ENCODE peak calls at places on chromosomes 7 and 10, in four cellular contexts. O is IMR-90, M is H9, T is H1. X is an unnamed sample.

GRCh38 chr7:142557971-142558582 is 191.2 kb upstream of the PRSS1 start:
- DNase-seq in O (peak; percentile 72), M (peak; percentile 70), T (peak; percentile 23), X (peak; percentile 87)

GRCh38 chr7:110568932-110569331 is 522.0 kb upstream of the LRRN3 start:
- DNase-seq in O (peak; percentile 32), M (no peak), T (no peak), X (no peak)

GRCh38 chr7:151754142-151754590 is 122.7 kb downstream of the PRKAG2 start:
- DNase-seq in O (peak; percentile 99), M (peak; percentile 96), T (peak; percentile 91), X (peak; percentile 99)

GRCh38 chr7:30727061-30727945 is 24.6 kb upstream of the INMT start:
- DNase-seq in O (peak; percentile 15), M (peak; percentile 43), T (no peak), X (peak; percentile 21)

GRCh38 chr10:43952760-43953159 is 304.1 kb upstream of the ZNF32 start:
- DNase-seq in O (no peak), M (peak; percentile 3), T (no peak), X (no peak)

GRCh38 chr7:75875113-75876080 is 3.4 kb upstream of the RHBDD2 start:
- DNase-seq in O (no peak), M (no peak), T (no peak), X (no peak)

GRCh38 chr7:28152594-28152993 is 28.0 kb downstream of the JAZF1 start:
- DNase-seq in O (no peak), M (no peak), T (no peak), X (no peak)

GRCh38 chr7:105098863-105099515 is 85.0 kb downstream of the KMT2E start:
- DNase-seq in O (peak; percentile 23), M (no peak), T (no peak), X (no peak)

GRCh38 chr10:98536551-98536950 is 89.8 kb upstream of the HPS1 start:
- DNase-seq in O (peak; percentile 3), M (no peak), T (no peak), X (no peak)

GRCh38 chr7:138889566-138889965 is 91.6 kb upstream of the ATP6V0A4 start:
- DNase-seq in O (peak; percentile 52), M (no peak), T (no peak), X (no peak)

GRCh38 chr7:21358640-21359039 is 69.2 kb upstream of the SP4 start:
- DNase-seq in O (no peak), M (no peak), T (no peak), X (no peak)

GRCh38 chr10:111281516-111281915 is 204.7 kb downstream of the ADRA2A start:
- DNase-seq in O (no peak), M (peak; percentile 39), T (no peak), X (peak; percentile 56)

GRCh38 chr7:156019776-156020565 is 207.7 kb upstream of the SHH start:
- DNase-seq in O (no peak), M (no peak), T (no peak), X (no peak)

GRCh38 chr7:50142421-50143113 is 49.5 kb upstream of the ZPBP start:
- DNase-seq in O (peak; percentile 21), M (no peak), T (no peak), X (peak; percentile 18)

GRCh38 chr7:107610353-107610752 is 30.3 kb downstream of the BCAP29 start:
- DNase-seq in O (no peak), M (no peak), T (no peak), X (no peak)

GRCh38 chr7:100583132-100584045 is 2.5 kb downstream of the LRCH4 start:
- DNase-seq in O (peak; percentile 67), M (peak; percentile 58), T (no peak), X (no peak)

GRCh38 chr7:135274495-135275268 is 41.0 kb downstream of the STRA8 start:
- DNase-seq in O (peak; percentile 73), M (peak; percentile 82), T (peak; percentile 71), X (peak; percentile 91)

GRCh38 chr10:132418520-132419416 is 21.8 kb downstream of the PWWP2B start:
- DNase-seq in O (no peak), M (peak; percentile 98), T (no peak), X (peak; percentile 95)

GRCh38 chr7:7344583-7344982 is 162.2 kb downstream of the C1GALT1 start:
- DNase-seq in O (no peak), M (no peak), T (no peak), X (no peak)

GRCh38 chr10:132485391-132485790 is 52.2 kb upstream of the INPP5A start:
- DNase-seq in O (no peak), M (no peak), T (no peak), X (no peak)

GRCh38 chr7:137209151-137209822 is 134.2 kb downstream of the PTN start:
- DNase-seq in O (peak; percentile 25), M (no peak), T (no peak), X (no peak)

GRCh38 chr7:3089493-3089892 is 45.8 kb upstream of the CARD11 start:
- DNase-seq in O (peak; percentile 6), M (peak; percentile 81), T (peak; percentile 46), X (peak; percentile 75)

GRCh38 chr7:155213955-155214327 is 83.7 kb upstream of the INSIG1 start:
- DNase-seq in O (no peak), M (no peak), T (no peak), X (no peak)

GRCh38 chr7:13327669-13328068 is 640.2 kb downstream of the ARL4A start:
- DNase-seq in O (peak; percentile 1), M (no peak), T (no peak), X (no peak)

GRCh38 chr7:77406421-77406820 is 9.7 kb downstream of the GSAP start:
- DNase-seq in O (no peak), M (no peak), T (no peak), X (no peak)

GRCh38 chr10:63210611-63211196 is 77.6 kb downstream of the NRBF2 start:
- DNase-seq in O (peak; percentile 54), M (no peak), T (no peak), X (no peak)

GRCh38 chr7:3073763-3074460 is 30.2 kb upstream of the CARD11 start:
- DNase-seq in O (no peak), M (no peak), T (no peak), X (no peak)

GRCh38 chr7:138608292-138608691 is 92.9 kb downstream of the SVOPL start:
- DNase-seq in O (peak; percentile 44), M (no peak), T (no peak), X (no peak)

GRCh38 chr10:77539147-77539935 is 98.3 kb downstream of the KCNMA1 start:
- DNase-seq in O (no peak), M (no peak), T (no peak), X (no peak)
- H4K8ac ChIP-seq in O (no peak overlapping the region), M (no peak overlapping the region), T (no peak overlapping the region), X (no peak overlapping the region)

GRCh38 chr10:36171546-36171945 is 529.5 kb upstream of the FZD8 start:
- DNase-seq in O (no peak), M (no peak), T (no peak), X (peak; percentile 18)
- H4K5ac ChIP-seq in O (no peak overlapping the region), M (no peak overlapping the region), T (no peak overlapping the region), X (no peak overlapping the region)

GRCh38 chr10:78361031-78361430 is 327.4 kb downstream of the RPS24 start:
- DNase-seq in O (no peak), M (no peak), T (no peak), X (no peak)
- H4K8ac ChIP-seq in O (no peak overlapping the region), M (no peak overlapping the region), T (no peak overlapping the region), X (no peak overlapping the region)

DNA sequence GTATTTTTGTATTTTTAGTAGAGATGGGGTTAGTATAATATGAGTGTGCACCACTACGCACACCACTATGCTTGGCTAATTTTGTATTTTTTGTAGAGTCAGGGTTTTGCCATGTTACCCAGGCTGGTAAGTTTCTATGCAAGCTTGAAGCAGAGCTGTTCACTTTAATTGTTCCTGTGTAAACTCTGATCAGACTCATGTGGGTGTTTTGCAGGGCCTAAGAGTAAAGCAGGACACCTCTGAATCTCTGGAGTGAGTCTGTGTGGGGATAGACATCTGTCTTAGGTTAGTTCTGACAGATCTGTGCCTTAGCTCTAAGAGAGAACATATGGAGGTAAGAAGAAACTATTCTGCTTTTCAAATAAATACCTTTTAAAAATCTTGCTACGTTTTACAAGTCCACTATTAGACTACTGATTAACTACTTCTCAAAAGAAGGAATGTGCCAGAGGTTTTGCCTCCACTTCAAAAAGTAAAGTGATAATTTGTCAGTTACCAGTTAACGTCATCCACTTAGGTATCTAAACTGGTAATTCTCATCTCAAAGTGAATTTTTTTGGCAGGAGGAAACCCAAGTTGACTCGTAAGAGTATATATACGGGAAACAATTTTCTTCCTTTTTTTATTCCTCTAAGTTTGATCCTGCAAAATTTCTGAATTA is 1.1 kb downstream of the COL17A1 start:
- DNase-seq in O (no peak), M (no peak), T (no peak), X (no peak)
- H4K5ac ChIP-seq in O (no peak overlapping the region), M (no peak overlapping the region), T (no peak overlapping the region), X (no peak overlapping the region)

DNA sequence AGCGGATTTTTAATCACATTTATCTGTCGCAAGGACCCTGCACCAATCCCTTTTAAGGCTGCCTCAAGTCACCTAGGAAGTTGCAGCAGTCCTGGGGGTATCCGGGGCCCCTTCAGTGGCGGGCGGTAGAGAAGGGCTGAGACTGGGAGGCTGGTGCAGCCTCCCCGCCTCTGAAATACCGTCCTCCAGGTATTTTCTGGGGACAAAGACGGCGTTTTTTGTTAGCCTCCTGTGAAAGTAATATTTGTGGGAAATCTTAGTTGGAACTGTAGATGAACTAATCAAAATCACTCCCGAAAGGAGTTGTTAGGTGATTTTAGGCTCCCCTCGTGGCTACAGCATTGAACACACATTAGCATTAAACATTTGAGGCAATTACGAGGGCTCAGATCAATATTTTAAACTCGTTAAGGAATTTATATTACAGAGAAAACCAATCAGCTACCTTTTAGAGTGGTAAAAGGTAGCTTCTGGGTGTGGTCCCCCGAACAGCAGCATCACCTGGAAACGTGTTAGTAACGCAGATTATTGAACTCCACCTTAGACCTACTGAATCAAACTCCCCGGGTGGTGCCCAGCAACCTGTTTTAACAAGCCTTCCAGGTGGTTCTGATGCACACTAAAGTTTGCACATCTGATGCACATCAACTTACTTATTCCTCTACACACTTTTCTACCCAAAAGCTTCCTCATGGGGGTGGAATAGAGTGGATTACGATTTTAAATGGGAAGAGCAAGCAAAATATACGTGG is 548 bp upstream of the ANXA7 start:
- DNase-seq in O (no peak), M (no peak), T (no peak), X (no peak)
- H4K8ac ChIP-seq in O (peak overlapping the region; percentile 66), M (no peak overlapping the region), T (peak overlapping the region; percentile 93), X (no peak overlapping the region)

GRCh38 chr7:18553585-18554055 is 58.1 kb downstream of the HDAC9 start:
- DNase-seq in O (no peak), M (no peak), T (no peak), X (no peak)

GRCh38 chr7:18552943-18553584 is 57.5 kb downstream of the HDAC9 start:
- DNase-seq in O (no peak), M (no peak), T (no peak), X (no peak)

GRCh38 chr7:18550574-18550973 is 55.0 kb downstream of the HDAC9 start:
- DNase-seq in O (no peak), M (no peak), T (no peak), X (peak; percentile 37)

GRCh38 chr7:18555120-18555519 is 59.6 kb downstream of the HDAC9 start:
- DNase-seq in O (peak; percentile 17), M (no peak), T (no peak), X (no peak)

DNA sequence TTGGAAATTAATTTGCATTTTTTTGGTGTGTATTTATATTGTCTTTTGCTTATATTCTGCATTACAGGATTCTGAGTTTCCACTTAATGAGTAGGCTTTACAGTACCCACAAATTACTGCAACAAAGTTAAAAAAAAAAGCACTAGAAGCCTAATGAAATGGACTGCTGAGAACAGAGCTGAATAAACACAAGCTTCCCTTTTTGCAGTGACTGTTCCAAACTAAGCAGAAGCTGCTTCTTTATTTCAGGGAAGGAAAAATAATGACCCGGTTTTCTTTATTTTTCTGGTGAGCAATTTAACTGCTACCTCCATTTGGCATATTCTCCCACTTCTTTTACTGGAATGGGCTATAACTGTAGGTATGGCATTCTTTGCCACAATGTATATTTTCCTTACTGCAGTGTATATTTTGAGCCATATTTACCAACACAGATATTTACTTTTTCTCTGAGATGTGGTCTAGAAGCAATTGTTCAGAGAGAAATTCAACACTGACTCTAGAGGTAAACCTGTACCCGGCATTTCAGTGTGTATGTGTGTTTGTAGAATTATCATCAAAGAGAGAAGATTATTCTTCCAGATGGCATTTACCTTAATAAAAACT is 56.9 kb downstream of the HDAC9 start:
- DNase-seq in O (peak; percentile 38), M (no peak), T (no peak), X (no peak)
- H4K5ac ChIP-seq in O (peak overlapping the region; percentile 25), M (no peak overlapping the region), T (no peak overlapping the region), X (no peak overlapping the region)